ENCODE peak calls at places on chromosomes 2 and 18, in nine cellular contexts. One of them, this sample, is unnamed.

GRCh38 chr2:75311521-75311920 is 112.2 kb upstream of the TACR1 start:
- DNase-seq in AG04450: no peak
- DNase-seq in vagina: no peak
- DNase-seq in AG09309: no peak
- DNase-seq in BE2C: no peak
- DNase-seq in cardiac muscle cell: no peak
- DNase-seq in WERI-Rb-1: no peak
- DNase-seq in heart right ventricle: no peak
- DNase-seq in cardiac fibroblast: no peak
- DNase-seq in this sample: no peak

GRCh38 chr2:23505218-23505983 is 120.4 kb downstream of the KLHL29 start:
- DNase-seq in BE2C: no peak
- DNase-seq in vagina: no peak
- DNase-seq in heart right ventricle: no peak
- DNase-seq in WERI-Rb-1: peak; percentile 73
- DNase-seq in AG04450: no peak
- DNase-seq in cardiac fibroblast: no peak
- DNase-seq in cardiac muscle cell: no peak
- DNase-seq in AG09309: no peak
- DNase-seq in this sample: no peak

GRCh38 chr18:27856839-27857238 is 320.1 kb downstream of the CDH2 start:
- DNase-seq in vagina: no peak
- DNase-seq in WERI-Rb-1: no peak
- DNase-seq in AG09309: no peak
- DNase-seq in cardiac fibroblast: no peak
- DNase-seq in cardiac muscle cell: no peak
- DNase-seq in AG04450: no peak
- DNase-seq in BE2C: no peak
- DNase-seq in heart right ventricle: no peak
- DNase-seq in this sample: no peak

GRCh38 chr2:241197947-241198346 is 9.5 kb downstream of the ANO7 start:
- DNase-seq in cardiac muscle cell: no peak
- DNase-seq in AG04450: no peak
- DNase-seq in vagina: no peak
- DNase-seq in AG09309: no peak
- DNase-seq in BE2C: no peak
- DNase-seq in cardiac fibroblast: no peak
- DNase-seq in WERI-Rb-1: no peak
- DNase-seq in heart right ventricle: no peak
- DNase-seq in this sample: no peak

GRCh38 chr2:239816571-239816970 is 208.6 kb downstream of the NDUFA10 start:
- DNase-seq in AG04450: no peak
- DNase-seq in vagina: no peak
- DNase-seq in cardiac fibroblast: no peak
- DNase-seq in cardiac muscle cell: no peak
- DNase-seq in AG09309: no peak
- DNase-seq in BE2C: no peak
- DNase-seq in WERI-Rb-1: no peak
- DNase-seq in heart right ventricle: no peak
- DNase-seq in this sample: no peak

GRCh38 chr2:149218500-149218899 is 111.9 kb upstream of the LYPD6 start:
- DNase-seq in cardiac muscle cell: no peak
- DNase-seq in AG04450: no peak
- DNase-seq in BE2C: no peak
- DNase-seq in WERI-Rb-1: no peak
- DNase-seq in vagina: no peak
- DNase-seq in cardiac fibroblast: no peak
- DNase-seq in heart right ventricle: no peak
- DNase-seq in AG09309: no peak
- DNase-seq in this sample: peak; percentile 16

GRCh38 chr2:101359436-101359835 is 27.9 kb downstream of the CREG2 start:
- DNase-seq in WERI-Rb-1: no peak
- DNase-seq in vagina: no peak
- DNase-seq in AG09309: no peak
- DNase-seq in cardiac fibroblast: no peak
- DNase-seq in AG04450: no peak
- DNase-seq in cardiac muscle cell: no peak
- DNase-seq in BE2C: no peak
- DNase-seq in heart right ventricle: no peak
- DNase-seq in this sample: no peak

GRCh38 chr18:54742654-54743053 is 85.6 kb upstream of the RAB27B start:
- DNase-seq in vagina: no peak
- DNase-seq in cardiac fibroblast: peak; percentile 99
- DNase-seq in BE2C: no peak
- DNase-seq in WERI-Rb-1: no peak
- DNase-seq in AG09309: peak; percentile 97
- DNase-seq in cardiac muscle cell: peak; percentile 99
- DNase-seq in AG04450: peak; percentile 93
- DNase-seq in heart right ventricle: peak; percentile 75
- DNase-seq in this sample: no peak

GRCh38 chr2:220279372-220279771 is 651.9 kb downstream of the SLC4A3 start:
- DNase-seq in WERI-Rb-1: no peak
- DNase-seq in cardiac fibroblast: peak; percentile 54
- DNase-seq in AG09309: peak; percentile 53
- DNase-seq in AG04450: peak; percentile 47
- DNase-seq in BE2C: no peak
- DNase-seq in heart right ventricle: no peak
- DNase-seq in vagina: no peak
- DNase-seq in cardiac muscle cell: peak; percentile 70
- DNase-seq in this sample: no peak

GRCh38 chr2:120552079-120552478 is 183.6 kb upstream of the GLI2 start:
- DNase-seq in BE2C: no peak
- DNase-seq in vagina: no peak
- DNase-seq in AG04450: no peak
- DNase-seq in cardiac muscle cell: no peak
- DNase-seq in cardiac fibroblast: no peak
- DNase-seq in heart right ventricle: no peak
- DNase-seq in WERI-Rb-1: no peak
- DNase-seq in AG09309: no peak
- DNase-seq in this sample: no peak

GRCh38 chr2:231573096-231573495 is 19.6 kb upstream of the TEX44 start:
- DNase-seq in heart right ventricle: no peak
- DNase-seq in vagina: no peak
- DNase-seq in cardiac muscle cell: no peak
- DNase-seq in AG09309: no peak
- DNase-seq in AG04450: no peak
- DNase-seq in WERI-Rb-1: peak; percentile 47
- DNase-seq in cardiac fibroblast: no peak
- DNase-seq in BE2C: no peak
- DNase-seq in this sample: no peak

GRCh38 chr2:88545118-88545517 is 82.1 kb downstream of the EIF2AK3 start:
- DNase-seq in heart right ventricle: no peak
- DNase-seq in BE2C: peak; percentile 59
- DNase-seq in cardiac fibroblast: peak; percentile 28
- DNase-seq in vagina: no peak
- DNase-seq in AG09309: no peak
- DNase-seq in AG04450: no peak
- DNase-seq in WERI-Rb-1: peak; percentile 18
- DNase-seq in cardiac muscle cell: peak; percentile 43
- DNase-seq in this sample: peak; percentile 44

GRCh38 chr18:48139427-48140347 is 209.2 kb upstream of the SMAD2 start:
- DNase-seq in BE2C: peak; percentile 24
- DNase-seq in vagina: no peak
- DNase-seq in heart right ventricle: peak; percentile 63
- DNase-seq in cardiac muscle cell: no peak
- DNase-seq in WERI-Rb-1: no peak
- DNase-seq in cardiac fibroblast: no peak
- DNase-seq in AG04450: no peak
- DNase-seq in AG09309: no peak
- DNase-seq in this sample: no peak

GRCh38 chr2:15869396-15869795 is 71.0 kb upstream of the MYCN start:
- DNase-seq in cardiac fibroblast: no peak
- DNase-seq in AG09309: no peak
- DNase-seq in cardiac muscle cell: no peak
- DNase-seq in vagina: no peak
- DNase-seq in BE2C: no peak
- DNase-seq in WERI-Rb-1: no peak
- DNase-seq in heart right ventricle: no peak
- DNase-seq in AG04450: no peak
- DNase-seq in this sample: no peak

GRCh38 chr2:151860210-151860609 is 32.0 kb upstream of the ARL5A start:
- DNase-seq in AG04450: no peak
- DNase-seq in cardiac fibroblast: no peak
- DNase-seq in cardiac muscle cell: no peak
- DNase-seq in vagina: no peak
- DNase-seq in heart right ventricle: no peak
- DNase-seq in BE2C: no peak
- DNase-seq in WERI-Rb-1: no peak
- DNase-seq in AG09309: no peak
- DNase-seq in this sample: no peak

GRCh38 chr2:100064165-100064564 is 78.2 kb downstream of the AFF3 start:
- DNase-seq in AG09309: no peak
- DNase-seq in WERI-Rb-1: no peak
- DNase-seq in AG04450: no peak
- DNase-seq in vagina: no peak
- DNase-seq in cardiac fibroblast: no peak
- DNase-seq in BE2C: no peak
- DNase-seq in heart right ventricle: no peak
- DNase-seq in cardiac muscle cell: no peak
- DNase-seq in this sample: no peak

GRCh38 chr2:114091010-114091409 is 201.1 kb downstream of the ACTR3 start:
- DNase-seq in AG04450: no peak
- DNase-seq in BE2C: no peak
- DNase-seq in cardiac fibroblast: no peak
- DNase-seq in heart right ventricle: no peak
- DNase-seq in cardiac muscle cell: no peak
- DNase-seq in vagina: no peak
- DNase-seq in AG09309: no peak
- DNase-seq in WERI-Rb-1: no peak
- DNase-seq in this sample: no peak

GRCh38 chr2:33425156-33425555 is 51.3 kb upstream of the RASGRP3 start:
- DNase-seq in AG04450: no peak
- DNase-seq in AG09309: no peak
- DNase-seq in vagina: no peak
- DNase-seq in BE2C: no peak
- DNase-seq in cardiac fibroblast: no peak
- DNase-seq in WERI-Rb-1: no peak
- DNase-seq in cardiac muscle cell: no peak
- DNase-seq in heart right ventricle: no peak
- DNase-seq in this sample: no peak

GRCh38 chr2:33420726-33421125 is 55.7 kb upstream of the RASGRP3 start:
- DNase-seq in AG09309: no peak
- DNase-seq in heart right ventricle: no peak
- DNase-seq in WERI-Rb-1: no peak
- DNase-seq in vagina: no peak
- DNase-seq in cardiac muscle cell: no peak
- DNase-seq in cardiac fibroblast: peak; percentile 34
- DNase-seq in AG04450: no peak
- DNase-seq in BE2C: no peak
- DNase-seq in this sample: no peak

GRCh38 chr2:33421820-33422219 is 54.6 kb upstream of the RASGRP3 start:
- DNase-seq in cardiac muscle cell: peak; percentile 20
- DNase-seq in cardiac fibroblast: no peak
- DNase-seq in vagina: no peak
- DNase-seq in BE2C: no peak
- DNase-seq in AG09309: no peak
- DNase-seq in heart right ventricle: no peak
- DNase-seq in WERI-Rb-1: no peak
- DNase-seq in AG04450: no peak
- DNase-seq in this sample: no peak

GRCh38 chr2:33417093-33417492 is 59.4 kb upstream of the RASGRP3 start:
- DNase-seq in cardiac muscle cell: peak; percentile 23
- DNase-seq in heart right ventricle: peak; percentile 39
- DNase-seq in BE2C: no peak
- DNase-seq in AG09309: no peak
- DNase-seq in AG04450: no peak
- DNase-seq in vagina: no peak
- DNase-seq in cardiac fibroblast: peak; percentile 31
- DNase-seq in WERI-Rb-1: no peak
- DNase-seq in this sample: no peak

GRCh38 chr2:33419548-33420255 is 56.7 kb upstream of the RASGRP3 start:
- DNase-seq in BE2C: no peak
- DNase-seq in cardiac fibroblast: peak; percentile 25
- DNase-seq in AG09309: no peak
- DNase-seq in cardiac muscle cell: no peak
- DNase-seq in heart right ventricle: no peak
- DNase-seq in vagina: no peak
- DNase-seq in WERI-Rb-1: no peak
- DNase-seq in AG04450: no peak
- DNase-seq in this sample: no peak
- TF ChIP-seq CTCF in BE2C: no peak
- TF ChIP-seq CTCF in cardiac fibroblast: peak; percentile 17
- TF ChIP-seq CTCF in AG09309: no peak
- TF ChIP-seq CTCF in cardiac muscle cell: no peak
- TF ChIP-seq CTCF in heart right ventricle: no peak
- TF ChIP-seq CTCF in vagina: no peak
- TF ChIP-seq CTCF in WERI-Rb-1: no peak
- TF ChIP-seq CTCF in AG04450: no peak
- TF ChIP-seq CTCF in this sample: no peak

GRCh38 chr18:32770651-32771168 is 2.1 kb downstream of the KLHL14 start:
- DNase-seq in BE2C: no peak
- DNase-seq in vagina: no peak
- DNase-seq in heart right ventricle: no peak
- DNase-seq in cardiac muscle cell: no peak
- DNase-seq in AG04450: no peak
- DNase-seq in cardiac fibroblast: no peak
- DNase-seq in AG09309: no peak
- DNase-seq in WERI-Rb-1: no peak
- DNase-seq in this sample: no peak
- H3K4me3 ChIP-seq in BE2C: no peak overlapping the region
- H3K4me3 ChIP-seq in vagina: peak overlapping the region; percentile 51
- H3K4me3 ChIP-seq in heart right ventricle: peak overlapping the region; percentile 51
- H3K4me3 ChIP-seq in cardiac muscle cell: peak overlapping the region; percentile 85
- H3K4me3 ChIP-seq in AG04450: no peak overlapping the region
- H3K4me3 ChIP-seq in cardiac fibroblast: no peak overlapping the region
- H3K4me3 ChIP-seq in AG09309: no peak overlapping the region
- H3K4me3 ChIP-seq in WERI-Rb-1: peak overlapping the region; percentile 40
- H3K4me3 ChIP-seq in this sample: no peak overlapping the region

DNA sequence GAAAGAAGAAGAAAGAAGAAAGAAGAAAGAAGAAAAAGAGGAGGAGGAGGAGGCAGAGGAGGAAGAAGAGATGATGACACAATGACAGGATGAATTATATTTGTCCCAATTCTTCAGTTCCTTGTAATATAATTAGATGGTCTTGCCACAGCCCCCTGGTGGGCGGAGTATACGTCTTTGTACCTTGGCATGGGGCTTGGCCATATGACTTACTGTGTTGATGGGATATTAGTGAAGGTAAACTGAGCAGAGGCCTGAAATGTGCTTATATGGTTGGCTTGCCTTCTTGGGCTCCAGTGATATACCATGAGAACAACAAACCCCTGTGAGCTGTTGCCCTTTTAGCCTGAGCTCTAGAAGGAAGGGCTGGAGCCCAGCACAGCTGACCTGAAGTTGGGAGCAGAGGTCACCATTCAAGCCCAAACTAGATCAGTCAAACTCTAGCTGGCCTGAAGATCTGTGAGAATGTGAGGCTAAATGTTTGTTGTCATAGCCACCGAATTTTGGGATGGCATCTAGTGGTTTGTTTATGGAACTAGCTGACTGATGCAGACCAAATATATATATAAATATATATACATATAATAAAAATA is 75.2 kb upstream of the CD302 start:
- DNase-seq in vagina: no peak
- DNase-seq in cardiac fibroblast: no peak
- DNase-seq in BE2C: no peak
- DNase-seq in cardiac muscle cell: no peak
- DNase-seq in AG09309: no peak
- DNase-seq in AG04450: no peak
- DNase-seq in heart right ventricle: no peak
- DNase-seq in WERI-Rb-1: no peak
- DNase-seq in this sample: no peak
- TF ChIP-seq CTCF in vagina: no peak
- TF ChIP-seq CTCF in cardiac fibroblast: no peak
- TF ChIP-seq CTCF in BE2C: peak; percentile 8
- TF ChIP-seq CTCF in cardiac muscle cell: no peak
- TF ChIP-seq CTCF in AG09309: no peak
- TF ChIP-seq CTCF in AG04450: no peak
- TF ChIP-seq CTCF in heart right ventricle: no peak
- TF ChIP-seq CTCF in WERI-Rb-1: no peak
- TF ChIP-seq CTCF in this sample: no peak

GRCh38 chr18:58897994-58898393 is 33.3 kb downstream of the ZNF532 start:
- DNase-seq in WERI-Rb-1: no peak
- DNase-seq in vagina: no peak
- DNase-seq in cardiac muscle cell: no peak
- DNase-seq in AG04450: no peak
- DNase-seq in heart right ventricle: no peak
- DNase-seq in AG09309: no peak
- DNase-seq in BE2C: no peak
- DNase-seq in cardiac fibroblast: no peak
- DNase-seq in this sample: no peak
- H3K4me3 ChIP-seq in WERI-Rb-1: no peak overlapping the region
- H3K4me3 ChIP-seq in vagina: no peak overlapping the region
- H3K4me3 ChIP-seq in cardiac muscle cell: no peak overlapping the region
- H3K4me3 ChIP-seq in AG04450: no peak overlapping the region
- H3K4me3 ChIP-seq in heart right ventricle: no peak overlapping the region
- H3K4me3 ChIP-seq in AG09309: no peak overlapping the region
- H3K4me3 ChIP-seq in BE2C: no peak overlapping the region
- H3K4me3 ChIP-seq in cardiac fibroblast: no peak overlapping the region
- H3K4me3 ChIP-seq in this sample: no peak overlapping the region

This sample was measured in GM12865.